ENCODE peak calls at places on chromosomes 2 and 18, in nine cellular contexts. One of them, this sample, is unnamed.

GRCh38 chr2:180291060-180291459 is 284.0 kb upstream of the CWC22 start:
- DNase-seq in fibroblast of lung: peak; percentile 78
- DNase-seq in heart left ventricle: no peak
- DNase-seq in body of pancreas: no peak
- DNase-seq in brain microvascular endothelial cell: peak; percentile 75
- DNase-seq in A549: peak; percentile 16
- DNase-seq in Panc1: peak; percentile 76
- DNase-seq in upper lobe of left lung: no peak
- DNase-seq in fibroblast of mammary gland: peak; percentile 90
- DNase-seq in this sample: no peak

GRCh38 chr2:127007652-127008051 is 99.3 kb downstream of the BIN1 start:
- DNase-seq in A549: peak; percentile 23
- DNase-seq in brain microvascular endothelial cell: peak; percentile 40
- DNase-seq in fibroblast of lung: peak; percentile 74
- DNase-seq in body of pancreas: no peak
- DNase-seq in Panc1: no peak
- DNase-seq in heart left ventricle: no peak
- DNase-seq in fibroblast of mammary gland: peak; percentile 87
- DNase-seq in upper lobe of left lung: no peak
- DNase-seq in this sample: no peak

GRCh38 chr2:146661494-146662096 is 1183.2 kb upstream of the ACVR2A start:
- DNase-seq in A549: peak; percentile 56
- DNase-seq in fibroblast of mammary gland: peak; percentile 61
- DNase-seq in fibroblast of lung: peak; percentile 36
- DNase-seq in heart left ventricle: no peak
- DNase-seq in upper lobe of left lung: no peak
- DNase-seq in Panc1: peak; percentile 8
- DNase-seq in body of pancreas: no peak
- DNase-seq in brain microvascular endothelial cell: no peak
- DNase-seq in this sample: no peak

GRCh38 chr2:237429761-237430160 is 15.8 kb upstream of the COL6A3 start:
- DNase-seq in fibroblast of mammary gland: peak; percentile 79
- DNase-seq in fibroblast of lung: peak; percentile 68
- DNase-seq in Panc1: no peak
- DNase-seq in heart left ventricle: no peak
- DNase-seq in A549: no peak
- DNase-seq in upper lobe of left lung: no peak
- DNase-seq in body of pancreas: no peak
- DNase-seq in brain microvascular endothelial cell: peak; percentile 56
- DNase-seq in this sample: no peak

GRCh38 chr2:20509766-20510490 is 63.1 kb downstream of the RHOB start:
- DNase-seq in fibroblast of lung: peak; percentile 72
- DNase-seq in body of pancreas: no peak
- DNase-seq in brain microvascular endothelial cell: no peak
- DNase-seq in A549: peak; percentile 32
- DNase-seq in upper lobe of left lung: peak; percentile 90
- DNase-seq in fibroblast of mammary gland: peak; percentile 61
- DNase-seq in heart left ventricle: peak; percentile 40
- DNase-seq in Panc1: no peak
- DNase-seq in this sample: no peak

GRCh38 chr18:6884944-6885343 is 155.4 kb downstream of the ARHGAP28 start:
- DNase-seq in fibroblast of mammary gland: peak; percentile 24
- DNase-seq in body of pancreas: no peak
- DNase-seq in brain microvascular endothelial cell: no peak
- DNase-seq in fibroblast of lung: peak; percentile 30
- DNase-seq in A549: no peak
- DNase-seq in heart left ventricle: no peak
- DNase-seq in upper lobe of left lung: no peak
- DNase-seq in Panc1: no peak
- DNase-seq in this sample: no peak

GRCh38 chr2:170466632-170467031 is 248.5 kb upstream of the SP5 start:
- DNase-seq in fibroblast of lung: no peak
- DNase-seq in Panc1: no peak
- DNase-seq in upper lobe of left lung: no peak
- DNase-seq in fibroblast of mammary gland: no peak
- DNase-seq in body of pancreas: no peak
- DNase-seq in A549: no peak
- DNase-seq in brain microvascular endothelial cell: no peak
- DNase-seq in heart left ventricle: no peak
- DNase-seq in this sample: no peak

GRCh38 chr2:27735263-27735904 is 36.1 kb upstream of the MRPL33 start:
- DNase-seq in fibroblast of lung: peak; percentile 85
- DNase-seq in brain microvascular endothelial cell: peak; percentile 18
- DNase-seq in upper lobe of left lung: peak; percentile 95
- DNase-seq in Panc1: no peak
- DNase-seq in A549: no peak
- DNase-seq in body of pancreas: peak; percentile 86
- DNase-seq in fibroblast of mammary gland: peak; percentile 74
- DNase-seq in heart left ventricle: peak; percentile 89
- DNase-seq in this sample: no peak

GRCh38 chr2:205802069-205802468 is 119.8 kb downstream of the NRP2 start:
- DNase-seq in brain microvascular endothelial cell: no peak
- DNase-seq in heart left ventricle: no peak
- DNase-seq in Panc1: no peak
- DNase-seq in upper lobe of left lung: no peak
- DNase-seq in fibroblast of lung: peak; percentile 63
- DNase-seq in A549: no peak
- DNase-seq in body of pancreas: no peak
- DNase-seq in fibroblast of mammary gland: no peak
- DNase-seq in this sample: no peak

GRCh38 chr2:42663106-42663755 is 94.8 kb downstream of the MTA3 start:
- DNase-seq in fibroblast of mammary gland: peak; percentile 74
- DNase-seq in fibroblast of lung: peak; percentile 59
- DNase-seq in upper lobe of left lung: no peak
- DNase-seq in body of pancreas: peak; percentile 76
- DNase-seq in heart left ventricle: peak; percentile 63
- DNase-seq in brain microvascular endothelial cell: peak; percentile 61
- DNase-seq in A549: peak; percentile 81
- DNase-seq in Panc1: peak; percentile 73
- DNase-seq in this sample: peak; percentile 59

GRCh38 chr2:137252934-137253333 is 487.6 kb downstream of the THSD7B start:
- DNase-seq in body of pancreas: no peak
- DNase-seq in upper lobe of left lung: no peak
- DNase-seq in fibroblast of mammary gland: peak; percentile 49
- DNase-seq in heart left ventricle: no peak
- DNase-seq in fibroblast of lung: peak; percentile 72
- DNase-seq in A549: no peak
- DNase-seq in Panc1: no peak
- DNase-seq in brain microvascular endothelial cell: peak; percentile 54
- DNase-seq in this sample: no peak

GRCh38 chr2:232999354-232999753 is 13.7 kb downstream of the NGEF start:
- DNase-seq in A549: no peak
- DNase-seq in Panc1: no peak
- DNase-seq in upper lobe of left lung: no peak
- DNase-seq in brain microvascular endothelial cell: no peak
- DNase-seq in fibroblast of lung: no peak
- DNase-seq in body of pancreas: no peak
- DNase-seq in fibroblast of mammary gland: no peak
- DNase-seq in heart left ventricle: no peak
- DNase-seq in this sample: no peak

GRCh38 chr2:78992807-78993517 is 32.5 kb upstream of the REG3G start:
- DNase-seq in brain microvascular endothelial cell: no peak
- DNase-seq in body of pancreas: peak; percentile 73
- DNase-seq in fibroblast of mammary gland: no peak
- DNase-seq in A549: no peak
- DNase-seq in fibroblast of lung: no peak
- DNase-seq in Panc1: no peak
- DNase-seq in upper lobe of left lung: peak; percentile 75
- DNase-seq in heart left ventricle: no peak
- DNase-seq in this sample: no peak

GRCh38 chr2:78993518-78994148 is 31.9 kb upstream of the REG3G start:
- DNase-seq in brain microvascular endothelial cell: no peak
- DNase-seq in upper lobe of left lung: peak; percentile 52
- DNase-seq in fibroblast of lung: no peak
- DNase-seq in heart left ventricle: no peak
- DNase-seq in body of pancreas: no peak
- DNase-seq in fibroblast of mammary gland: no peak
- DNase-seq in A549: no peak
- DNase-seq in Panc1: no peak
- DNase-seq in this sample: no peak

GRCh38 chr2:78994789-78995188 is 30.7 kb upstream of the REG3G start:
- DNase-seq in heart left ventricle: no peak
- DNase-seq in upper lobe of left lung: no peak
- DNase-seq in A549: no peak
- DNase-seq in fibroblast of mammary gland: no peak
- DNase-seq in body of pancreas: peak; percentile 32
- DNase-seq in brain microvascular endothelial cell: no peak
- DNase-seq in Panc1: no peak
- DNase-seq in fibroblast of lung: no peak
- DNase-seq in this sample: no peak

DNA sequence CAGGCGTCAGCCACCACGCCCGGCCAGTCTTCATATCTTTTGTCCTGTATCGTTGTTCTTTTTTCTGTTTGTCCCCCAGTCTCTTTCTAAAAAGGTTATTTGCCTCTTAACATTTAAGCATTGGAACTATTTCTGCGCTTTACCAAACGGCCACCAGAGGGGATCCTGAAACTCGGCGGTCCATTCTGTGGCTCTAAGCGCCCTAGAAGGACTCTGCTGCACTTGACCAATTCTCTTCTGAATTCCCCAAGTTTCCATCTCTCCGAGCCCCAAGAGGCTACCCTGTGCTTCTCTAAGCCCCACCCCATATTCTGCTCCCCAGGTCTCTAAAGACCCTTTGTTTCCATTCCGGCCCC is 33.1 kb upstream of the REG3G start:
- DNase-seq in fibroblast of lung: no peak
- DNase-seq in body of pancreas: peak; percentile 44
- DNase-seq in heart left ventricle: no peak
- DNase-seq in brain microvascular endothelial cell: no peak
- DNase-seq in A549: peak; percentile 30
- DNase-seq in fibroblast of mammary gland: peak; percentile 2
- DNase-seq in upper lobe of left lung: no peak
- DNase-seq in Panc1: no peak
- DNase-seq in this sample: no peak
- TF ChIP-seq CTCF in fibroblast of lung: no peak
- TF ChIP-seq CTCF in body of pancreas: peak; percentile 57
- TF ChIP-seq CTCF in heart left ventricle: no peak
- TF ChIP-seq CTCF in brain microvascular endothelial cell: peak; percentile 44
- TF ChIP-seq CTCF in A549: peak; percentile 22
- TF ChIP-seq CTCF in fibroblast of mammary gland: peak; percentile 15
- TF ChIP-seq CTCF in upper lobe of left lung: peak; percentile 14
- TF ChIP-seq CTCF in Panc1: peak; percentile 77
- TF ChIP-seq CTCF in this sample: no peak

GRCh38 chr2:19287324-19287723 is 71.1 kb downstream of the OSR1 start:
- DNase-seq in heart left ventricle: no peak
- DNase-seq in fibroblast of mammary gland: no peak
- DNase-seq in body of pancreas: no peak
- DNase-seq in brain microvascular endothelial cell: no peak
- DNase-seq in fibroblast of lung: no peak
- DNase-seq in A549: no peak
- DNase-seq in upper lobe of left lung: no peak
- DNase-seq in Panc1: no peak
- DNase-seq in this sample: no peak
- TF ChIP-seq CTCF in heart left ventricle: no peak
- TF ChIP-seq CTCF in fibroblast of mammary gland: no peak
- TF ChIP-seq CTCF in body of pancreas: no peak
- TF ChIP-seq CTCF in brain microvascular endothelial cell: no peak
- TF ChIP-seq CTCF in fibroblast of lung: no peak
- TF ChIP-seq CTCF in A549: no peak
- TF ChIP-seq CTCF in upper lobe of left lung: no peak
- TF ChIP-seq CTCF in Panc1: no peak
- TF ChIP-seq CTCF in this sample: no peak

DNA sequence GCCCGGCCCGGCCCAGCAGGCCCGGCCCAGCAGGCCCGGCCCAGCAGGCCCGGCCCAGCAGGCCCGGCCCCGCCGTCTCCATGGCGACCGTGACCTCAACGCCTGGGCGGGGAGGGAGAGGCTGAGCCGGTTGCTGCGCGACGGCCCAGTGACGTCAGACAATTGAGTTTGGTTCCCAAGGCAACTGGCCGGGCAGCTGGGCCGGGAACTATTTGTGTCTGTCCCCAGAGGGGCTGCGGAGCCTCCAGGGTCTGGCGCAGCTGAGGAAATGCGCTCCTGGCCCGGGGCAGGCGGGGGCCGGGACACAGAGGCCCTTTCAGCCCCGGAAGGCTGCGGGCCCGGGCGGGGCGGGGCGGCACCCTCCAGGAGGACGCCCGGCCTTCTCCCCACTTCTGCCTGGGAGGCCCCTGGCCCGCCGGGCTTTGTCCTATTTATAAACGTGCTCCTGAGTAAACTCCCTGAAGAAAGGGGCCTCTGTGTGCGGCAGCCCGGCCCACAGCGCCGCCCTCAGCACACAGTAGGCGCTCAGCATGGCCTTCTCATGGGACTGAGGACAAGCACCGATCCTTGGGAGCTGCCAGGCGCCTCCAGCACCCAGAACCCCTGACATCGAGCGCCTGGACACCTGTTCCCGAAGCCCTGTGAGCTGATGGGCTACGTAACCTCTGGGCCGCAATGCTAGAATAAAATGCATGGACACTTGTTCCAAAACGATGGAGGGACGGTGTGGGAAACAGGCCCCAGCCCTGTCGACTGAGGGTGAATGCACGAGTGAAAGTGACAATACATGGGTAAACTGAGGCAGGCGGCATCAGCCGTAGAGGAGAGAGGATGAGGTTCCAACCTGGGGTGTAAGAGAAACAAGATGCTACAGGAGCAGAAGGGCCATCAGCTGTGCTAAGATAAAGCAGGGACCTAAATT is 12.3 kb downstream of the TEX44 start:
- DNase-seq in heart left ventricle: peak; percentile 100
- DNase-seq in fibroblast of mammary gland: peak; percentile 98
- DNase-seq in Panc1: peak; percentile 53
- DNase-seq in fibroblast of lung: peak; percentile 96
- DNase-seq in body of pancreas: peak; percentile 100
- DNase-seq in A549: peak; percentile 98
- DNase-seq in brain microvascular endothelial cell: peak; percentile 99
- DNase-seq in upper lobe of left lung: peak; percentile 99
- DNase-seq in this sample: peak; percentile 99
- TF ChIP-seq CTCF in heart left ventricle: no peak
- TF ChIP-seq CTCF in fibroblast of mammary gland: no peak
- TF ChIP-seq CTCF in Panc1: no peak
- TF ChIP-seq CTCF in fibroblast of lung: no peak
- TF ChIP-seq CTCF in body of pancreas: no peak
- TF ChIP-seq CTCF in A549: no peak
- TF ChIP-seq CTCF in brain microvascular endothelial cell: no peak
- TF ChIP-seq CTCF in upper lobe of left lung: no peak
- TF ChIP-seq CTCF in this sample: no peak

DNA sequence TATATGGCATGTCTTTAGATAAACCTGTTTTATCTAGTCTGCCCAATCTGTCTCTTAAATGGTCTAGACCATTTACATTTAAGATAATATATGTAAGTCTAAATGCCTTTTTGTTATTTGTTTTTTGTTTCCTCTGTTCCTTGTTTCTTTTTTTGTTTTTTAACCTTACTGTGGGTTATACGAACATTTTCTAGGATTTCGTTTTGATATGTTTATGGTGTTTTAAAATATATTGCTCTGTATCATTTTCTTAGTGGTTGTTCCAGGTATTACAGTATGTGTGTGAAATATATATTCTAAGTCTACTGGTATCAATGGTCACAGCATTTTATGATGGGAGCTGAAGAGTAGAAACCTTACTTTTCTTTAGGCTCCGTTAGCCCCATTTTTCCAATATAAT is 13.4 kb downstream of the BCL2L11 start:
- DNase-seq in body of pancreas: no peak
- DNase-seq in upper lobe of left lung: no peak
- DNase-seq in A549: no peak
- DNase-seq in fibroblast of mammary gland: no peak
- DNase-seq in brain microvascular endothelial cell: no peak
- DNase-seq in fibroblast of lung: no peak
- DNase-seq in heart left ventricle: no peak
- DNase-seq in Panc1: no peak
- DNase-seq in this sample: no peak
- TF ChIP-seq CTCF in body of pancreas: no peak
- TF ChIP-seq CTCF in upper lobe of left lung: no peak
- TF ChIP-seq CTCF in A549: no peak
- TF ChIP-seq CTCF in fibroblast of mammary gland: no peak
- TF ChIP-seq CTCF in brain microvascular endothelial cell: no peak
- TF ChIP-seq CTCF in fibroblast of lung: no peak
- TF ChIP-seq CTCF in heart left ventricle: no peak
- TF ChIP-seq CTCF in Panc1: no peak
- TF ChIP-seq CTCF in this sample: peak; percentile 70

This sample was measured in CD14-positive monocyte.